ENCODE peak calls at places on chromosomes 7 and 10, in eight cellular contexts. L is upper lobe of left lung; C is hippocampal formation; W is NCI-H2081; I is myocyte; Z is stimulated activated CD8-positive, alpha-beta memory T cell treated with anti-CD3 and anti-CD28 coated beads, Interleukin-4, amount 100 ng/mL, for 48 hours; F is NCI-H1694; Y is AG04450. Q is an unnamed sample.

GRCh38 chr7:32481176-32481575 is 9.0 kb downstream of the LSM5 start:
- DNase-seq in L (no peak), C (no peak), W (no peak), I (no peak), Z (no peak), F (no peak), Y (no peak), Q (no peak)

GRCh38 chr7:74481458-74482324 is 28.0 kb downstream of the GTF2IRD1 start:
- DNase-seq in L (no peak), C (no peak), W (no peak), I (peak; percentile 74), Z (no peak), F (no peak), Y (no peak), Q (no peak)

GRCh38 chr7:158279539-158280466 is 307.8 kb downstream of the PTPRN2 start:
- DNase-seq in L (peak; percentile 17), C (no peak), W (no peak), I (no peak), Z (no peak), F (no peak), Y (no peak), Q (no peak)

GRCh38 chr7:127976056-127976455 is 55.2 kb downstream of the LRRC4 start:
- DNase-seq in L (peak; percentile 36), C (no peak), W (peak; percentile 55), I (peak; percentile 37), Z (no peak), F (peak; percentile 78), Y (no peak), Q (no peak)

GRCh38 chr7:44152971-44153947 is 12.1 kb upstream of the MYL7 start:
- DNase-seq in L (no peak), C (no peak), W (no peak), I (no peak), Z (no peak), F (no peak), Y (no peak), Q (no peak)

GRCh38 chr10:89891006-89891405 is 189.6 kb downstream of the KIF20B start:
- DNase-seq in L (no peak), C (no peak), W (no peak), I (no peak), Z (no peak), F (no peak), Y (no peak), Q (no peak)

GRCh38 chr7:132028144-132028920 is 471.9 kb upstream of the PODXL start:
- DNase-seq in L (no peak), C (no peak), W (no peak), I (no peak), Z (no peak), F (no peak), Y (no peak), Q (no peak)

GRCh38 chr10:34653530-34653929 is 161.6 kb downstream of the PARD3 start:
- DNase-seq in L (no peak), C (no peak), W (no peak), I (no peak), Z (no peak), F (no peak), Y (no peak), Q (no peak)

GRCh38 chr10:117411440-117412428 is 36.5 kb upstream of the PDZD8 start:
- DNase-seq in L (peak; percentile 31), C (no peak), W (peak; percentile 39), I (no peak), Z (no peak), F (no peak), Y (no peak), Q (no peak)

GRCh38 chr10:64840341-64840740 is 1319.1 kb downstream of the REEP3 start:
- DNase-seq in L (no peak), C (no peak), W (no peak), I (no peak), Z (no peak), F (no peak), Y (no peak), Q (no peak)

GRCh38 chr7:157007470-157008066 is 2.9 kb downstream of the MNX1 start:
- DNase-seq in L (no peak), C (no peak), W (peak; percentile 45), I (no peak), Z (no peak), F (no peak), Y (no peak), Q (no peak)

GRCh38 chr7:45143616-45144015 is 14.0 kb upstream of the RAMP3 start:
- DNase-seq in L (no peak), C (no peak), W (no peak), I (no peak), Z (no peak), F (no peak), Y (no peak), Q (no peak)

GRCh38 chr10:119643306-119644214 is 7.6 kb upstream of the BAG3 start:
- DNase-seq in L (no peak), C (no peak), W (no peak), I (no peak), Z (no peak), F (no peak), Y (no peak), Q (no peak)

GRCh38 chr10:89699581-89700064 is 1.8 kb upstream of the KIF20B start:
- DNase-seq in L (no peak), C (no peak), W (no peak), I (no peak), Z (no peak), F (no peak), Y (no peak), Q (no peak)

Q was measured in right atrium auricular region.